ENCODE peak calls at places on chromosomes 5 and 9, in ten cellular contexts. E is M059J; M is left ventricle myocardium inferior; U is naive B cell; I is HAP-1; O is epithelial cell of esophagus; D is activated CD8-positive, alpha-beta memory T cell treated with anti-CD3 and anti-CD28 coated beads for 48 hours; X is heart left ventricle; T is ACHN; W is activated CD4-positive, alpha-beta T cell treated with anti-CD3 and anti-CD28 coated beads for 48 hours. A is an unnamed sample.

GRCh38 chr9:136024696-136025316 is 63.6 kb upstream of the UBAC1 start:
- DNase-seq in W (no peak), X (no peak), M (peak), U (no peak), I (no peak), T (no peak), D (no peak), O (no peak), E (no peak), A (peak)

GRCh38 chr9:104986096-104986495 is 58.1 kb upstream of the ABCA1 start:
- DNase-seq in D (no peak), U (no peak), W (no peak), T (no peak), M (no peak), I (no peak), O (no peak), E (no peak), X (no peak), A (no peak)

GRCh38 chr5:172633403-172633970 is 7.6 kb upstream of the NEURL1B start:
- DNase-seq in D (no peak), T (no peak), X (no peak), M (no peak), E (no peak), I (no peak), W (no peak), O (no peak), U (no peak), A (no peak)

GRCh38 chr5:15388856-15389255 is 111.1 kb upstream of the FBXL7 start:
- DNase-seq in E (no peak), X (no peak), T (no peak), D (no peak), U (no peak), M (peak), W (no peak), I (no peak), O (no peak), A (no peak)

GRCh38 chr9:113056191-113057106 is at the start of gene ZFP37:
- DNase-seq in I (no peak), E (peak), W (peak), T (peak), U (peak), O (peak), D (no peak), X (peak), M (peak), A (peak)

GRCh38 chr5:61275841-61276240 is 56.2 kb upstream of the ZSWIM6 start:
- DNase-seq in O (peak), X (peak), U (peak), T (peak), M (peak), I (no peak), E (peak), W (peak), D (no peak), A (peak)

GRCh38 chr9:35656340-35656739 is 1.5 kb downstream of the RMRP start:
- DNase-seq in W (no peak), E (no peak), O (no peak), X (no peak), M (no peak), T (no peak), U (no peak), D (no peak), I (no peak), A (no peak)

GRCh38 chr9:17802249-17802857 is 223.5 kb downstream of the SH3GL2 start:
- DNase-seq in W (no peak), T (peak), O (peak), I (peak), D (no peak), X (no peak), M (no peak), U (no peak), E (peak), A (no peak)

GRCh38 chr5:78706825-78707224 is 58.3 kb upstream of the LHFPL2 start:
- DNase-seq in X (no peak), D (no peak), W (no peak), I (no peak), E (no peak), T (no peak), U (no peak), O (no peak), M (no peak), A (peak)

GRCh38 chr5:172690258-172691075 is 49.4 kb downstream of the NEURL1B start:
- DNase-seq in O (no peak), E (no peak), I (no peak), X (no peak), U (no peak), M (no peak), W (peak), T (no peak), D (no peak), A (no peak)

GRCh38 chr5:116632890-116633289 is 58.3 kb upstream of the SEMA6A start:
- DNase-seq in E (no peak), T (no peak), X (no peak), D (no peak), O (peak), I (no peak), M (no peak), W (no peak), U (no peak), A (no peak)

GRCh38 chr9:137162505-137163100 is 7.2 kb downstream of the LRRC26 start:
- DNase-seq in I (no peak), D (no peak), M (no peak), T (no peak), X (no peak), W (no peak), E (no peak), O (peak), U (no peak), A (no peak)

GRCh38 chr9:100575765-100576368 is 2.0 kb upstream of the CAVIN4 start:
- DNase-seq in M (no peak), O (peak), X (no peak), T (peak), I (no peak), W (no peak), D (no peak), E (peak), U (no peak), A (peak)

A was measured in amniotic epithelial cell.